ENCODE peak calls at places on chromosomes 12 and 14, in eight cellular contexts. R is CD4-positive, CD25-positive, alpha-beta regulatory T cell; E is fibroblast of lung; L is HAP-1; Y is lung; Q is thoracic aorta; K is psoas muscle; D is IMR-90. F is an unnamed sample. For H3K4me1, the result is how much of the 10 kb centered on the place peaks cover.

GRCh38 chr12:18752280-18752920 is 14.5 kb downstream of the CAPZA3 start:
- DNase-seq in R (no peak), E (peak), L (peak), Y (no peak), Q (no peak), K (no peak), D (peak), F (no peak)

GRCh38 chr14:38127356-38127755 is 80.3 kb upstream of the SSTR1 start:
- DNase-seq in R (no peak), E (no peak), L (no peak), Y (no peak), Q (no peak), K (no peak), D (no peak), F (no peak)

GRCh38 chr14:95311752-95312151 is 8.0 kb downstream of the CLMN start:
- DNase-seq in R (no peak), E (no peak), L (no peak), Y (no peak), Q (no peak), K (no peak), D (no peak), F (no peak)

GRCh38 chr14:94738786-94739185 is 31.1 kb downstream of the GSC start:
- DNase-seq in R (no peak), E (no peak), L (no peak), Y (no peak), Q (no peak), K (no peak), D (no peak), F (no peak)

GRCh38 chr12:131828671-131829350 is 618 bp downstream of the MMP17 start:
- DNase-seq in R (peak), E (no peak), L (peak), Y (no peak), Q (no peak), K (no peak), D (no peak), F (no peak)

GRCh38 chr12:30661210-30661609 is 34.5 kb downstream of the IPO8 start:
- DNase-seq in R (no peak), E (no peak), L (no peak), Y (no peak), Q (no peak), K (no peak), D (no peak), F (no peak)

GRCh38 chr14:80211143-80212024 is at the start of gene DIO2:
- DNase-seq in R (no peak), E (peak), L (no peak), Y (no peak), Q (no peak), K (peak), D (peak), F (no peak)

GRCh38 chr12:42128327-42128726 is 16.3 kb downstream of the GXYLT1 start:
- DNase-seq in R (no peak), E (no peak), L (no peak), Y (no peak), Q (no peak), K (no peak), D (peak), F (no peak)

GRCh38 chr14:70789361-70789760 is 20.0 kb downstream of the MAP3K9 start:
- DNase-seq in R (no peak), E (peak), L (no peak), Y (peak), Q (no peak), K (no peak), D (peak), F (no peak)

GRCh38 chr14:69922198-69922597 is 43.0 kb downstream of the SMOC1 start:
- DNase-seq in R (no peak), E (no peak), L (no peak), Y (no peak), Q (no peak), K (no peak), D (no peak), F (no peak)

GRCh38 chr12:127145929-127146789 is 1120.8 kb upstream of the TMEM132C start:
- DNase-seq in R (peak), E (peak), L (no peak), Y (peak), Q (no peak), K (peak), D (peak), F (no peak)

GRCh38 chr12:93664573-93665138 is 12.5 kb upstream of the CRADD start:
- DNase-seq in R (no peak), E (no peak), L (no peak), Y (no peak), Q (no peak), K (no peak), D (peak), F (no peak)

GRCh38 chr12:122880668-122881067 is 15.3 kb downstream of the VPS37B start:
- DNase-seq in R (no peak), E (peak), L (peak), Y (no peak), Q (no peak), K (no peak), D (peak), F (no peak)

GRCh38 chr12:108273217-108273616 is 65.9 kb downstream of the CMKLR1 start:
- DNase-seq in R (no peak), E (no peak), L (no peak), Y (no peak), Q (no peak), K (no peak), D (no peak), F (no peak)

GRCh38 chr12:72095025-72095424 is 156.4 kb downstream of the TPH2 start:
- DNase-seq in R (no peak), E (no peak), L (no peak), Y (no peak), Q (no peak), K (no peak), D (no peak), F (no peak)

GRCh38 chr12:31236998-31237637 is 88.8 kb downstream of the SINHCAF start:
- DNase-seq in R (no peak), E (no peak), L (no peak), Y (peak), Q (no peak), K (no peak), D (no peak), F (peak)

GRCh38 chr12:108090107-108090899 is 38.8 kb upstream of the WSCD2 start:
- DNase-seq in R (no peak), E (no peak), L (peak), Y (no peak), Q (no peak), K (no peak), D (no peak), F (no peak)

GRCh38 chr14:67335781-67336180 is 23.8 kb downstream of the ATP6V1D start:
- DNase-seq in R (peak), E (peak), L (peak), Y (no peak), Q (no peak), K (no peak), D (peak), F (no peak)

DNA sequence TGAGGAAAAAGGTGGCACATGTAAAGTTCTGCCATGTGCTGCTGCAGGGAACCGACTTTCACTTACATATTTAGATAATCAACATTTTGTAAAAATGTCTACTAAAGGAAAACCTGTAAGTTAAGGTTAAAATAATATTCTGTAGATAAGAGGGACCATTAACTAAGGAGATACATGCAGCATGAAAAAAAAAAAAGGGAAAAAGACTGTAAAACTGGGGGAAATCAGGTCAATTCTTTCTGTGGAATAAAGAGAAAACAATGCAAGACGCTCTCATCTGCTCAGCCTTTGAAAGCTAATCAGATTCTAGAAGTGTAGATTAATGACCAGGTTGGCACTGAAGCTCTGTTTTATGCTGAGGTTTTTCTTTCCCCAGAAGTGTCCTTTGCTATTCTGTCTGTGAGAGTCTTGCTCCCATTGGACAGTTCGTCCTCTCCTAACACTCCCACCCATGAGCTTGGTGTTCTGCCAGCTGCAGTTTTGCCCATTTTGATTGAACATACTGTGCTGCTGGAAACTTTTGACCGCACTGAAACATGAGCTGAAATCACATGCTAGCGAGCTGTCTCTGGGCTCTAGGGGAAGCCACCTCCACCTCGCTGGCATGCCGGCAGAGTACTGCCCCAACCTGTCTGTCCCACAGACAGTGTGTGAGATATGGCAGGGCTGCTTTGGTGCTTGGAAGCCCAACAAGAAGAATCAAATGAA is 39.7 kb downstream of the PPTC7 start:
- DNase-seq in R (no peak), E (peak), L (no peak), Y (peak), Q (peak), K (peak), D (peak), F (peak)
- H3K4me1 ChIP-seq in R (under half), E (under half), L (under half), Y (under half), Q (under half), K (half or more), D (under half), F (under half)

GRCh38 chr12:32891526-32891925 is 5.1 kb downstream of the PKP2 start:
- DNase-seq in R (no peak), E (no peak), L (no peak), Y (no peak), Q (no peak), K (no peak), D (no peak), F (no peak)
- H3K4me3 ChIP-seq in R (no peak), E (no peak), L (no peak), Y (no peak), Q (no peak), K (no peak), D (no peak), F (peak)

GRCh38 chr12:25241171-25242020 is 9.3 kb downstream of the KRAS start:
- DNase-seq in R (peak), E (peak), L (no peak), Y (no peak), Q (no peak), K (no peak), D (peak), F (no peak)

GRCh38 chr12:25248137-25248536 is 2.6 kb downstream of the KRAS start:
- DNase-seq in R (no peak), E (no peak), L (no peak), Y (no peak), Q (no peak), K (no peak), D (no peak), F (no peak)

GRCh38 chr12:25245491-25245890 is 5.2 kb downstream of the KRAS start:
- DNase-seq in R (no peak), E (no peak), L (no peak), Y (no peak), Q (no peak), K (no peak), D (no peak), F (no peak)

GRCh38 chr12:25248732-25249131 is 2.0 kb downstream of the KRAS start:
- DNase-seq in R (no peak), E (no peak), L (no peak), Y (no peak), Q (no peak), K (no peak), D (no peak), F (no peak)

DNA sequence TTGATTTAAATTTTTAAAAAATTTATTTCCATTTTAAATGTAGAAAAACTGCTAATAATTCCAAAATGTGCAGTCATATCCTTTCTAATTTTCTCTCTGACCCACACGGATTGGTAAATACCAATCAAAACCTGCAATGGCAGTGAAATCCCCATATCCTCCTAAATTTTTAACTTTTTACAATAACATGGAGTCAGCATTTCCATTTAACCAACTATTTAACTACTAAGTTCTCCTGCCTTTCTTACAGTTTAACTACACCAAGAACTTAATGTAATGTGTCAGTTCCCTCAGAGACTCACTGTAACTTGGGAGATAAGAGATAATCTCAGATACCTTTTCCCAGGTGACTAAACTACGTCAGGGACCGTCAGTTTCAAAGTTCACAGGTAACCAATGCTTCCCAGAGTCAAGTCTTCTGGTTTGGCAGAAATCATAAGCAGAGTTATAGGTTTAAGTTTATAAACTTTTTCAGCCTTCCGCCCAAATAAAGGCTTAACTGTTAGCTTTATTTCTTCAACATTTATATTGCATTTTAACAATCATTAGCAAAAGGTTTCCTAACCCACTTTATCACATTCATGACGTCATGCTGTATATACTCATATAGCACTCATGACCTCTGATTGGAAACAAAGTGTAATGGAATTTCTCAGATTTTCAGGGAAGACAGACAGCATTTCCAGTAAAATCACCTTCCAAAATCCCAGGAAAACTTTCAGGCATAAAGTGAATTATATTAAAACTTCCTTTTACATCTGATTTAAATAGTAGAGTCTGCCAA is 7.6 kb downstream of the KRAS start:
- DNase-seq in R (no peak), E (peak), L (no peak), Y (no peak), Q (no peak), K (no peak), D (peak), F (no peak)
- H3K4me1 ChIP-seq in R (under half), E (under half), L (under half), Y (under half), Q (under half), K (under half), D (under half), F (under half)

DNA sequence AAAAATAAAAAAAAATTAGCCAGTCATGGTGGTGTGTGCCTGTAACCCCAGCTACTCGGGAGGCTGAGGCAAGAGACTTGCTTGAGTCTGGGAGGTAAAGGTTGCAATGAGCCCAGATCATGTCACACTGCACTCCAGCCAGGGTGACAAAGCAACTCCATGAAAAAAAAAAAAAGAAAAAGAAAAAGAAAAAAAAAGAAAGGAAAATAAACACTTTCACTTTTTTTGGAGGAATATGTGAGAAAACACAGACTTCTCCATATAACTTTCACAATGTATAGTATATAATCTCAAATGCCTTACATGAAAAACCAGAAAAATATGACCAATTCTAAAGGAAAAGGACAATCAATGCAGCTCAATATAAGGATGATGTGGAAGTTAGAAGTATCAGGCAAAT is 8.9 kb downstream of the CLECL1 start:
- DNase-seq in R (no peak), E (no peak), L (no peak), Y (no peak), Q (no peak), K (no peak), D (no peak), F (no peak)
- H3K4me3 ChIP-seq in R (no peak), E (no peak), L (no peak), Y (no peak), Q (no peak), K (no peak), D (no peak), F (no peak)

DNA sequence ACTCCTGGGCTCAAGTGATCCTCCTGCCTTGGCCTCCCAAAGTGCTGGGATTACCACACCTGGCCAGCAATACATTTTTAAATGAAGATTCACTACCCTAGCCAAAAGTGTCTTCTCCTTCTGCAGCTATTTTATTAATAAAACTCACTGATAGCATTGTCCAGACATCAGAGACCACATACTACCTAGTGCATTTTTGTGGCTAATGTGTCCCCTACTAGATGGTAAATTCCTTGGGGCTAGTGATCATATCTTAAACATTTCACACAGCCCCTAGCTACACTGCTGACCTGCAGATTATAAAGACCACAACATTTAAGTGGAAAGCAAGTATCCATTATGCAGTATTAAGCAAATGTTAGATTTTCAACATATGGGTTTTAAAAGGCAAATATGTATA is 17.0 kb downstream of the DTD2 start:
- DNase-seq in R (no peak), E (no peak), L (no peak), Y (no peak), Q (no peak), K (no peak), D (no peak), F (no peak)
- H3K4me1 ChIP-seq in R (under half), E (under half), L (under half), Y (under half), Q (under half), K (under half), D (under half), F (under half)

GRCh38 chr12:76866726-76867125 is 12.1 kb downstream of the CSRP2 start:
- DNase-seq in R (no peak), E (peak), L (peak), Y (no peak), Q (no peak), K (no peak), D (peak), F (no peak)
- H3K4me3 ChIP-seq in R (no peak), E (no peak), L (no peak), Y (no peak), Q (no peak), K (no peak), D (no peak), F (no peak)

DNA sequence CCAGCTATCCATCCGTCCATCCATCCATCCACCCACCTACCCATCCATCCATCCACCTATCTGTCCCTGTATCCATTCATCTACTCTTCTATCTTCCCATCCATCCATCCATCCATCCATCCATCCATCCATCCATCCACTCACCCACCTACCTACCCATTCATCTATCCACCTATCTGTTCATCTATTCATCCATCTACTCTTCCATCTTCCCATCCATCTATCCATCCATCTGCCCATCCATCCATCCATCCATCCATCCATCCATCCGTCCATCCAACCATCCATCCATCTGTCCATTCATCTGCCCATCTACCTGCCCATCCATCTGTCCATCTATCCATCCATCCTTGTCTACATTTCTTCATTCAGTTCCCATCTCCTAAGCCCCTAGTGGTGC is 17.8 kb upstream of the HHIPL1 start:
- DNase-seq in R (no peak), E (no peak), L (no peak), Y (no peak), Q (no peak), K (no peak), D (no peak), F (no peak)
- H3K4me1 ChIP-seq in R (under half), E (under half), L (under half), Y (under half), Q (under half), K (under half), D (under half), F (under half)

DNA sequence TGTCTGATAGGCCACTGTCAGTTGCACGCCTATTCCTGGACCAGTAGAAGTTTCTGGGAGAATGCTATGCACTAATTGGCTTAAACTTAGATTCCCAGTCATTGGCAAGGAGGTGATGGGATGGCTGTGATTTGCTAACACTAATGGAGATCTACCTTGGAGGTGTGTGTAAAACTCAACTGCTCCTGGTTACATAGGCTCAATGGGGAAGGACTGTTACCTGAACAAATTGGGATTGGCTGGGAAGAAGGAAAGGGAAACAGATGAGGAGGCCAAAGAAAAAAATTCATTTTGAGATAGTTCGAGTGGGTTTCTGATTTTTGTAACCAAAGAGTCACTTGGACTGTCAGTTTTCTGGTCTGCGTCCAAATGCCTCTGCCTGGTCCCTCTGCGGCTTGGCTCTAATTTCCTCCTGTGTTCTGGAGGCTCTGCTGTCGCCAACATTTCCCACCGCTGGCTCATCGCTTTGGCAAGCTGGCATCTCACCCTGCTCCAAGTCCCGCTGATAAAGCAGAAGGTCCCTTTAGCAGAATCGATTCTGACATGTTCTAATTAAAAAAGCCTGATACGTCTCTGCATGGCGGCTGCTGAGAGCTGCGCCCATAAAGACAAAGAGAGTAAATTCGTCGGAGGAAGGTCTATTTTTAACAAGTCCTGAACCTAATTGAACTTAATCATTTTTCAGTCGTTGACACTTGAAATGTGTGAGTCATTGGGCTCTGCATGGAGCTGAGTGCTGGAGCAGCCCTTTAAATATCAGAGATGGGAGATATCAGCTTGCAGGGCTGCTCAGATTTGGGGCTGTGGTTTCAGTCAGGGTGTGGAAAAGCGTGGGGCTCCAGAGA is 2.0 kb upstream of the CCDC63 start:
- DNase-seq in R (no peak), E (peak), L (no peak), Y (no peak), Q (peak), K (peak), D (no peak), F (no peak)
- H3K4me3 ChIP-seq in R (no peak), E (no peak), L (no peak), Y (no peak), Q (peak), K (no peak), D (no peak), F (no peak)

DNA sequence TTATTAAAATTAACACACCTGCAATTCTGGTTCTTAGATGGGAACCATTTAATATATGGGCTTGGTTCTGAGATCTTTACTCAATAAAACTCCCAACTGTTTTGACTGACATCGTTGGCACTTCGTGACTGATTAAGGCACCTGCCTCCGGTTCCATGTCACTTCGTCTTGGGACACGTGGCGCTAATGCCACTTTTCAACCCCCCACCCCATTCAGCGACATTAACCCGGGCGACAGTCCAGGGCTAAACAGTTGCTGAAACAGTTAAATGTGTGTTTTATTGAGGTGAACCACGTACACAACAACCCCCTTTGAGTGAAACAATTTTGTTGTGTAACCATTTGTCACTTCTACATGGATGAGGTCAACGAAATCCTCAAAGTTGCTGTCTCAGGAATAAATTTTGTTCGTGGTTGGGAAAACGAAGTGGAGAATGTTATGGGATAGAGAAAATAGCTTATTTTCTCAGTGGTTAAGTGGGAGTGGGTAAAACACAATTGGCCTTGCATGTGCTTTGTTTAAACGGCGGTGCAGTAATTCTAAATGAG is 9.9 kb upstream of the SLC38A2 start:
- DNase-seq in R (no peak), E (peak), L (no peak), Y (no peak), Q (no peak), K (no peak), D (no peak), F (no peak)
- H3K4me1 ChIP-seq in R (under half), E (under half), L (under half), Y (under half), Q (under half), K (under half), D (under half), F (under half)